ENCODE peak calls at places on chromosomes 11 and 22, in four cellular contexts. One of them, this sample, is unnamed.

GRCh38 chr11:104487035-104487775 is 323.3 kb upstream of the PDGFD start:
- DNase-seq in ovary: no peak
- DNase-seq in OCI-LY7: no peak
- DNase-seq in hepatocyte: no peak
- DNase-seq in this sample: no peak

GRCh38 chr11:76752321-76753175 is 30.6 kb upstream of the TSKU start:
- DNase-seq in ovary: peak; percentile 94
- DNase-seq in OCI-LY7: no peak
- DNase-seq in hepatocyte: peak; percentile 78
- DNase-seq in this sample: no peak

GRCh38 chr11:114279778-114280532 is 16.2 kb upstream of the NNMT start:
- DNase-seq in ovary: no peak
- DNase-seq in OCI-LY7: no peak
- DNase-seq in hepatocyte: no peak
- DNase-seq in this sample: peak; percentile 54

GRCh38 chr22:22036588-22036987 is 54.0 kb upstream of the TOP3B start:
- DNase-seq in OCI-LY7: no peak
- DNase-seq in hepatocyte: no peak
- DNase-seq in ovary: no peak
- DNase-seq in this sample: no peak

GRCh38 chr11:117076941-117077659 is 21.1 kb downstream of the SIK3 start:
- DNase-seq in OCI-LY7: peak; percentile 31
- DNase-seq in ovary: no peak
- DNase-seq in hepatocyte: peak; percentile 13
- DNase-seq in this sample: no peak

GRCh38 chr11:101127348-101127698 is 2.3 kb downstream of the PGR start:
- DNase-seq in OCI-LY7: no peak
- DNase-seq in ovary: peak; percentile 62
- DNase-seq in hepatocyte: peak; percentile 28
- DNase-seq in this sample: no peak

GRCh38 chr11:122882809-122883681 is 486 bp downstream of the JHY start:
- DNase-seq in OCI-LY7: no peak
- DNase-seq in hepatocyte: peak; percentile 74
- DNase-seq in ovary: peak; percentile 54
- DNase-seq in this sample: peak; percentile 46

GRCh38 chr11:66277475-66278391 is at the start of gene CNIH2:
- DNase-seq in OCI-LY7: peak; percentile 37
- DNase-seq in ovary: peak; percentile 58
- DNase-seq in hepatocyte: peak; percentile 68
- DNase-seq in this sample: peak; percentile 16

GRCh38 chr11:123122341-123122740 is 60.4 kb upstream of the HSPA8 start:
- DNase-seq in OCI-LY7: no peak
- DNase-seq in ovary: no peak
- DNase-seq in hepatocyte: peak; percentile 66
- DNase-seq in this sample: peak; percentile 91

GRCh38 chr22:46545041-46545796 is 7.8 kb upstream of the CELSR1 start:
- DNase-seq in ovary: no peak
- DNase-seq in OCI-LY7: no peak
- DNase-seq in hepatocyte: no peak
- DNase-seq in this sample: no peak

GRCh38 chr11:86676533-86677154 is 4.2 kb upstream of the ME3 start:
- DNase-seq in hepatocyte: peak; percentile 32
- DNase-seq in OCI-LY7: peak; percentile 3
- DNase-seq in ovary: no peak
- DNase-seq in this sample: peak; percentile 15

GRCh38 chr11:123607781-123608180 is 46.6 kb downstream of the SCN3B start:
- DNase-seq in ovary: no peak
- DNase-seq in hepatocyte: no peak
- DNase-seq in OCI-LY7: no peak
- DNase-seq in this sample: no peak

GRCh38 chr22:17898375-17898774 is 124.1 kb upstream of the BID start:
- DNase-seq in OCI-LY7: no peak
- DNase-seq in hepatocyte: no peak
- DNase-seq in ovary: no peak
- DNase-seq in this sample: no peak

GRCh38 chr22:39535302-39535805 is 2.8 kb upstream of the RPS19BP1 start:
- DNase-seq in ovary: no peak
- DNase-seq in hepatocyte: no peak
- DNase-seq in OCI-LY7: no peak
- DNase-seq in this sample: no peak

GRCh38 chr22:46659059-46659790 is 39.0 kb downstream of the GRAMD4 start:
- DNase-seq in ovary: no peak
- DNase-seq in OCI-LY7: no peak
- DNase-seq in hepatocyte: no peak
- DNase-seq in this sample: no peak

GRCh38 chr11:118138839-118139420 is 13.7 kb downstream of the SCN4B start:
- DNase-seq in OCI-LY7: no peak
- DNase-seq in ovary: no peak
- DNase-seq in hepatocyte: no peak
- DNase-seq in this sample: no peak

GRCh38 chr11:91997178-91997577 is 227.4 kb upstream of the FAT3 start:
- DNase-seq in OCI-LY7: no peak
- DNase-seq in ovary: no peak
- DNase-seq in hepatocyte: peak; percentile 28
- DNase-seq in this sample: no peak

GRCh38 chr11:116044520-116044919 is 540.3 kb upstream of the CADM1 start:
- DNase-seq in OCI-LY7: no peak
- DNase-seq in hepatocyte: no peak
- DNase-seq in ovary: no peak
- DNase-seq in this sample: no peak

GRCh38 chr11:102436546-102436945 is 16.0 kb downstream of the TMEM123 start:
- DNase-seq in OCI-LY7: no peak
- DNase-seq in ovary: no peak
- DNase-seq in hepatocyte: no peak
- DNase-seq in this sample: peak; percentile 37

GRCh38 chr11:104968856-104969776 is 742 bp upstream of the CASP4 start:
- DNase-seq in OCI-LY7: no peak
- DNase-seq in ovary: peak; percentile 43
- DNase-seq in hepatocyte: peak; percentile 11
- DNase-seq in this sample: no peak

GRCh38 chr22:48578138-48579034 is 1249.3 kb downstream of the BRD1 start:
- DNase-seq in ovary: no peak
- DNase-seq in OCI-LY7: no peak
- DNase-seq in hepatocyte: no peak
- DNase-seq in this sample: peak; percentile 22

GRCh38 chr22:28316014-28316413 is 363.6 kb downstream of the TTC28 start:
- DNase-seq in hepatocyte: peak; percentile 54
- DNase-seq in ovary: no peak
- DNase-seq in OCI-LY7: no peak
- DNase-seq in this sample: no peak

GRCh38 chr11:47551086-47551485 is 1.8 kb downstream of the CELF1 start:
- DNase-seq in OCI-LY7: peak; percentile 71
- DNase-seq in hepatocyte: peak; percentile 36
- DNase-seq in ovary: no peak
- DNase-seq in this sample: peak; percentile 35

GRCh38 chr11:111064118-111064517 is 181.4 kb upstream of the POU2AF2 start:
- DNase-seq in OCI-LY7: no peak
- DNase-seq in hepatocyte: no peak
- DNase-seq in ovary: no peak
- DNase-seq in this sample: no peak

GRCh38 chr11:58788355-58789023 is 56.0 kb downstream of the GLYATL2 start:
- DNase-seq in OCI-LY7: peak; percentile 66
- DNase-seq in hepatocyte: peak; percentile 63
- DNase-seq in ovary: no peak
- DNase-seq in this sample: peak; percentile 62

GRCh38 chr11:70720291-70720690 is 322.0 kb downstream of the CTTN start:
- DNase-seq in OCI-LY7: no peak
- DNase-seq in ovary: no peak
- DNase-seq in hepatocyte: no peak
- DNase-seq in this sample: no peak

GRCh38 chr22:50308986-50309600 is 1.6 kb upstream of the PLXNB2 start:
- DNase-seq in ovary: peak; percentile 59
- DNase-seq in hepatocyte: no peak
- DNase-seq in OCI-LY7: no peak
- DNase-seq in this sample: no peak

GRCh38 chr22:36129985-36130384 is 30.6 kb downstream of the APOL3 start:
- DNase-seq in hepatocyte: no peak
- DNase-seq in ovary: no peak
- DNase-seq in OCI-LY7: no peak
- DNase-seq in this sample: no peak

GRCh38 chr22:23223566-23224317 is 43.4 kb downstream of the BCR start:
- DNase-seq in hepatocyte: no peak
- DNase-seq in OCI-LY7: no peak
- DNase-seq in ovary: no peak
- DNase-seq in this sample: no peak

GRCh38 chr11:96293583-96293982 is 49.4 kb downstream of the MAML2 start:
- DNase-seq in ovary: no peak
- DNase-seq in hepatocyte: no peak
- DNase-seq in OCI-LY7: no peak
- DNase-seq in this sample: no peak

DNA sequence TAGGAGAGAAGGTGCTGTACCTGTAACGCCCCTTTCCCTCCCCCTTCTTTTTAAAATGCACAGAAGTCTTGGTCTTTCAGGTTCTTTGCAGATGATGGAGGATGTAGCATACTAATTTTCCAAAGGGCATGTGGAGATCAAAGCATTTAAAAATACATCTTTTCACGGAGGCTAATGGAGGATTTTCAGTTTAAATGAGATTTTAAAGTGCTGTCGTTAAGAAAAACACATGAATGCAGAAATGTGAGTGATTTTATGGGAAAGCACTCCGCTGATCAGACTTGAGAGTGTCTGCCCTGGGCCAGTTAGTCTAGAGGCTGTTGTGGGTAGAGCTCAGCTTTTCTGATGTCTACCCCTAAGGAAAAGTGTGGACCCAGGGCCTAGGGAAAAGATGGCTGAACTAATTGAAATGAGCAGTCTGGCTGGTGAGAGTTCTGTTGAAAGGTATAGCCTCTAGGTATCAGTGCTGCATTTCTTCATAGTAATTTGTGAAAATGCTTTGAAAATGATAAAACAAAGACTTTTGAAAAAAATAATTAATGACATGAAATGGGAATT is 2.5 kb downstream of the AMOTL1 start:
- DNase-seq in OCI-LY7: no peak
- DNase-seq in hepatocyte: no peak
- DNase-seq in ovary: no peak
- DNase-seq in this sample: no peak
- H3K4me1 ChIP-seq in OCI-LY7: no peaks in the 10 kb centered on the region
- H3K4me1 ChIP-seq in hepatocyte: peaks cover 38% of the 10 kb centered on the region
- H3K4me1 ChIP-seq in ovary: peaks cover 2% of the 10 kb centered on the region
- H3K4me1 ChIP-seq in this sample: no peaks in the 10 kb centered on the region

GRCh38 chr11:93020248-93021088 is 51.0 kb downstream of the MTNR1B start:
- DNase-seq in OCI-LY7: no peak
- DNase-seq in ovary: no peak
- DNase-seq in hepatocyte: no peak
- DNase-seq in this sample: peak; percentile 81

GRCh38 chr11:93016595-93016994 is 47.1 kb downstream of the MTNR1B start:
- DNase-seq in ovary: no peak
- DNase-seq in OCI-LY7: no peak
- DNase-seq in hepatocyte: no peak
- DNase-seq in this sample: no peak

GRCh38 chr11:93013646-93014045 is 44.2 kb downstream of the MTNR1B start:
- DNase-seq in hepatocyte: no peak
- DNase-seq in OCI-LY7: no peak
- DNase-seq in ovary: no peak
- DNase-seq in this sample: no peak

DNA sequence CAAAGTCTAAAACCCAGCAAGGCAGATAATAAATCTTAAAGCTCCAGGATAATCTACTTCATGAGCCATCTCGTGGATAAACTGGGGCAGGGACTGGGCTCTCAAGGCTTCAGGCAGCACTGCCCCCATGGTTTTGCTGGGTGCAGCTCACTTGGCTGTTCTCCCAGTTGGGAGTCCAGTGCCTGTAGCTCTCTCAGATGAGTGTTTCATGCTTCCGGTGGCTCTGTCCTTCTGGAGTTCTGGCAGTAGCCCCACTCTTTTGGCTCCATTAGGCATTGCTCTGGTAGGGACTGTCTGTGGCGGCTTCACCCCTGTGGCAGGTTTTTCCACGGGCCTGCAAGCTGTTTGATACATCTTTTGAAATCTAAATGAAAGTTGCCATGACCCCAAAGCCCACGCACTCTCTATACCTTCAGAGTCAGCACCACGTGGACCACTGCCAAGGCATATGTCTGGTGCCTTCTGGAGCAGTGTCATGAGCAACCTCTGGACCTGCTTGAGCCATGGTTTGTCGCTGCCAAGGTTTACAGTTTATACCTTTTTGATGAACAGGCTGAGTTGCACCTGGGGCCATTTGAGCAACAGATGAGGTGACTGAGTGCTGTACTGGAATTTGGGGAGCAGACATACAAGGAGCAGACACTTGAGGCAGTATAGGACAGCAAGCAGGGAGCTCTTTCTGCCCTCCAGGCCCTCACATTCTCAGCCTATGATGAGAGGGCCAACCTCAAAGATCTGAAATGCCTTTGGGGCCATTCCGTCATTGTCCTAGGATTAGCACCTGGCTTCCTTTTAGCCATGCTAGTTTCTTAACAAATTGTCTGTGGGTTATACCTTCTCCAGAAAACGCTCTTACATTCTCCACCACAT is 48.6 kb downstream of the MTNR1B start:
- DNase-seq in OCI-LY7: no peak
- DNase-seq in hepatocyte: no peak
- DNase-seq in ovary: no peak
- DNase-seq in this sample: no peak
- TF ChIP-seq CTCF in OCI-LY7: no peak
- TF ChIP-seq CTCF in hepatocyte: no peak
- TF ChIP-seq CTCF in ovary: no peak
- TF ChIP-seq CTCF in this sample: no peak

GRCh38 chr11:134125507-134125906 is 56.6 kb downstream of the JAM3 start:
- DNase-seq in hepatocyte: no peak
- DNase-seq in ovary: no peak
- DNase-seq in OCI-LY7: no peak
- DNase-seq in this sample: peak; percentile 29
- H3K4me1 ChIP-seq in hepatocyte: peaks cover 12% of the 10 kb centered on the region
- H3K4me1 ChIP-seq in ovary: peaks cover 6% of the 10 kb centered on the region
- H3K4me1 ChIP-seq in OCI-LY7: no peaks in the 10 kb centered on the region
- H3K4me1 ChIP-seq in this sample: peaks cover 22% of the 10 kb centered on the region

GRCh38 chr11:78767409-78767932 is 192.8 kb upstream of the NARS2 start:
- DNase-seq in ovary: no peak
- DNase-seq in OCI-LY7: no peak
- DNase-seq in hepatocyte: no peak
- DNase-seq in this sample: no peak

GRCh38 chr11:78768947-78769346 is 194.3 kb upstream of the NARS2 start:
- DNase-seq in OCI-LY7: no peak
- DNase-seq in ovary: no peak
- DNase-seq in hepatocyte: no peak
- DNase-seq in this sample: no peak

GRCh38 chr11:78764946-78765345 is 190.3 kb upstream of the NARS2 start:
- DNase-seq in OCI-LY7: no peak
- DNase-seq in hepatocyte: no peak
- DNase-seq in ovary: no peak
- DNase-seq in this sample: peak; percentile 56

GRCh38 chr11:78768345-78768744 is 193.7 kb upstream of the NARS2 start:
- DNase-seq in hepatocyte: no peak
- DNase-seq in ovary: no peak
- DNase-seq in OCI-LY7: no peak
- DNase-seq in this sample: peak; percentile 33

DNA sequence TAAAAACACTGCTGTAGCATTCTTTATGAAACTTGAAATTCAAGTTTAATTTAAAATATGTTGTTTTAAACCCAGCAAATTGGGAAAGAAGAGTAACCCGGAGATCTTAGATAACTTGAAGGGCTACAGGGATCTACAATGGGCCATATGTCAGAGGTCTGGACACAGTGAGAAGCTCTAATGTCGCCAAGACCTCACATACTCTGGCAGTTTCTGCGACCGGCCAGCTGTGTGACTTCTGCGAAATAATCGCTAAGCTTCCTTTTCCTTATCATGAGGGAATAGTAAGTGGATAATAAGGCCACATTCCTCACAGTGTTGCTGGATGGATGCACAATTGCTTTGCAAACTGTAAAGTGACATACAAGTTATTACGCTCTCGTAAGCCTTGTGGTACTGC is 192.3 kb upstream of the NARS2 start:
- DNase-seq in ovary: no peak
- DNase-seq in hepatocyte: no peak
- DNase-seq in OCI-LY7: no peak
- DNase-seq in this sample: no peak
- TF ChIP-seq CTCF in ovary: no peak
- TF ChIP-seq CTCF in hepatocyte: no peak
- TF ChIP-seq CTCF in OCI-LY7: no peak
- TF ChIP-seq CTCF in this sample: no peak